ENCODE peak calls at places on chromosome 6, in nine cellular contexts. T is BE2C, C is pancreas, Z is astrocyte, X is GM23338, Y is progenitor cell of endocrine pancreas, M is fibroblast of the aortic adventitia, G is adrenal gland, V is AG09319. E is an unnamed sample.

GRCh38 chr6:122014961-122015360 is 384.5 kb upstream of the HSF2 start:
- DNase-seq in T (no peak), C (no peak), Z (peak), X (no peak), Y (no peak), M (peak), G (no peak), V (no peak), E (no peak)

GRCh38 chr6:155272353-155273222 is 8.8 kb downstream of the CLDN20 start:
- DNase-seq in T (no peak), C (no peak), Z (peak), X (no peak), Y (no peak), M (peak), G (no peak), V (peak), E (no peak)

GRCh38 chr6:149961728-149962425 is 1.9 kb upstream of the ULBP1 start:
- DNase-seq in T (peak), C (no peak), Z (no peak), X (peak), Y (no peak), M (no peak), G (no peak), V (no peak), E (no peak)

GRCh38 chr6:158595223-158595622 is 35.3 kb downstream of the TMEM181 start:
- DNase-seq in T (no peak), C (no peak), Z (no peak), X (no peak), Y (no peak), M (no peak), G (no peak), V (no peak), E (no peak)

GRCh38 chr6:20313960-20314530 is 87.6 kb upstream of the E2F3 start:
- DNase-seq in T (no peak), C (no peak), Z (no peak), X (no peak), Y (no peak), M (no peak), G (no peak), V (no peak), E (no peak)

GRCh38 chr6:158825951-158826306 is 6.8 kb upstream of the EZR start:
- DNase-seq in T (no peak), C (peak), Z (no peak), X (no peak), Y (no peak), M (peak), G (no peak), V (no peak), E (no peak)

GRCh38 chr6:98601697-98602096 is 232.7 kb upstream of the POU3F2 start:
- DNase-seq in T (no peak), C (no peak), Z (no peak), X (no peak), Y (no peak), M (no peak), G (no peak), V (no peak), E (no peak)

GRCh38 chr6:23445157-23445710 is 680.8 kb upstream of the NRSN1 start:
- DNase-seq in T (no peak), C (no peak), Z (peak), X (no peak), Y (no peak), M (peak), G (no peak), V (peak), E (no peak)

GRCh38 chr6:37182736-37183590 is 13.0 kb downstream of the PIM1 start:
- DNase-seq in T (no peak), C (no peak), Z (no peak), X (no peak), Y (no peak), M (no peak), G (no peak), V (no peak), E (no peak)

GRCh38 chr6:6742535-6742934 is 154.0 kb downstream of the LY86 start:
- DNase-seq in T (no peak), C (no peak), Z (no peak), X (no peak), Y (no peak), M (no peak), G (no peak), V (no peak), E (no peak)

DNA sequence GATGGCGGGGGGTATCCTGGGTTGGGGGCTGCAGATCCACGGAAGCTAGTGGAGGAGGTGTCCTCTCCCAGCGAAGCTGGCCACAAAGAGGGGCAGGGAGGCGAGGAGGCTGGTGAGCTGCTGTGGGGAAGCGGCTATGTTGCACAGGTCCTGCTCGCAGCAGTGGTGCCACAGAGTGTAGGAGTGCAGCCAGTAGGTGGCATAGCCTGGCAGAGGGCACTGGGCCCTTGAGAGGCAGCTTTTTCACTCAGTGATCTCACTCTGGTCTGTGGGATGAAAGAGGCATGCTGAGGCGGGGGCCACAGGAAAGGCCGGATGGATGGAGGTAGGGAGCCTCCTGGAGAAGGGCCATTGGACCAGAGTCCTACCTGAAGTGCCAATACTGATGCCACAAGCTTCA is 2.9 kb upstream of the LY6G6D start:
- DNase-seq in T (no peak), C (no peak), Z (no peak), X (no peak), Y (no peak), M (no peak), G (no peak), V (no peak), E (no peak)
- TF ChIP-seq CTCF in T (no peak), C (no peak), Z (no peak), X (no peak), Y (no peak), M (no peak), G (no peak), V (no peak), E (no peak)

GRCh38 chr6:128513878-128514277 is 6.5 kb downstream of the PTPRK start:
- DNase-seq in T (no peak), C (peak), Z (no peak), X (no peak), Y (no peak), M (no peak), G (no peak), V (no peak), E (no peak)

GRCh38 chr6:128515550-128516513 is 4.6 kb downstream of the PTPRK start:
- DNase-seq in T (no peak), C (no peak), Z (peak), X (no peak), Y (no peak), M (peak), G (no peak), V (no peak), E (no peak)

GRCh38 chr6:128517124-128517523 is 3.3 kb downstream of the PTPRK start:
- DNase-seq in T (no peak), C (no peak), Z (no peak), X (no peak), Y (no peak), M (no peak), G (no peak), V (no peak), E (no peak)

GRCh38 chr6:128518531-128519131 is 1.8 kb downstream of the PTPRK start:
- DNase-seq in T (no peak), C (no peak), Z (no peak), X (no peak), Y (no peak), M (no peak), G (no peak), V (no peak), E (no peak)

DNA sequence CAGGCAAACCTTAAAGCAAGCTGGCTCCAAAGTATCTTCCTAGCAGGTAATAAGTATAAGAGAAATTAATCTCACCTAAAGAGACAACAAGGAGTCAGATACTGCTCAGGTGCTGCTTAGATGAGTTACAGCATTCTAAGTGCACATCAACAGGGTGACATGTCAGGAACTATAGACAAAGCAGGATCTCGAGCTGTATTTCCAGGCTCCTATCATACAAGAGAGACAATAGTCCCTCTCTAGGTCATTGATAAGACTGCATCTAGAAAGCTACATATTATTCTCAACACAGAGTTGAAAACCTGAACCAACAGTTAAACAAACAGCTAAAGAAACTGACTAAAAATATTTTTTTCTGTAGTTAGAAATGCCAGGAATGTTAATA is 3.9 kb downstream of the PTPRK start:
- DNase-seq in T (peak), C (no peak), Z (no peak), X (peak), Y (no peak), M (no peak), G (no peak), V (no peak), E (no peak)
- TF ChIP-seq CTCF in T (peak), C (no peak), Z (peak), X (peak), Y (peak), M (peak), G (no peak), V (peak), E (peak)

GRCh38 chr6:75363304-75363703 is 78.7 kb upstream of the TMEM30A start:
- DNase-seq in T (no peak), C (no peak), Z (no peak), X (no peak), Y (no peak), M (no peak), G (no peak), V (no peak), E (no peak)

GRCh38 chr6:75368864-75369402 is 84.3 kb upstream of the TMEM30A start:
- DNase-seq in T (no peak), C (no peak), Z (no peak), X (no peak), Y (no peak), M (peak), G (no peak), V (no peak), E (no peak)

GRCh38 chr6:75372884-75373283 is 88.3 kb upstream of the TMEM30A start:
- DNase-seq in T (no peak), C (no peak), Z (no peak), X (no peak), Y (no peak), M (no peak), G (no peak), V (no peak), E (no peak)

GRCh38 chr6:75368151-75368779 is 83.7 kb upstream of the TMEM30A start:
- DNase-seq in T (peak), C (no peak), Z (no peak), X (peak), Y (peak), M (peak), G (no peak), V (no peak), E (peak)
- TF ChIP-seq CTCF in T (peak), C (no peak), Z (peak), X (peak), Y (peak), M (peak), G (peak), V (no peak), E (no peak)

GRCh38 chr6:153553627-153554026 is 422.5 kb upstream of the RGS17 start:
- DNase-seq in T (peak), C (no peak), Z (no peak), X (peak), Y (no peak), M (peak), G (no peak), V (no peak), E (no peak)
- TF ChIP-seq CTCF in T (peak), C (no peak), Z (no peak), X (peak), Y (peak), M (no peak), G (no peak), V (no peak), E (no peak)

DNA sequence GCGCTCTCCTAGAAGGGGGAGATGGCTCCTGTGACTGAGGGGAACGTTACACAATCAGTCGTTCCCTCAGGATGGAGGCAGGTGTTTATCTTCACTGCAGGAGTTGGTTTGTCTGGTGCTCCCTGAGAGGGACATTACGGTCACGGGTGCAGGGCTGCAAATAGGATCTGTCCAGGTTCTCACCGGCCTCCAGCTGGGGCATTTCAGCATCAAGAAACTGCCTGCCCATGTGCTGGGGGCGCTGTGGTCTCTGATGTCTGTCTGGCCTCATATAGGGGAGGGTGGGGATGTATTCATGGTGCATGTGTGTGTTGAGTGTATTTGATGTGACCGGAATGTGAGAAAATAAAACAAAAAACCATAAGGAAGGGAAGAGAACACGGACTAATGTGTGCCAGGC is 77.1 kb downstream of the TBC1D7 start:
- DNase-seq in T (no peak), C (no peak), Z (no peak), X (no peak), Y (no peak), M (no peak), G (no peak), V (no peak), E (no peak)
- TF ChIP-seq CTCF in T (no peak), C (no peak), Z (no peak), X (no peak), Y (no peak), M (no peak), G (no peak), V (no peak), E (no peak)

GRCh38 chr6:15245361-15246216 is at the start of gene JARID2:
- DNase-seq in T (peak), C (peak), Z (peak), X (peak), Y (peak), M (peak), G (peak), V (peak), E (peak)
- TF ChIP-seq CTCF in T (no peak), C (no peak), Z (no peak), X (no peak), Y (no peak), M (no peak), G (peak), V (no peak), E (no peak)

GRCh38 chr6:96520851-96521115 is 823 bp upstream of the UFL1 start:
- DNase-seq in T (no peak), C (no peak), Z (no peak), X (no peak), Y (no peak), M (no peak), G (no peak), V (no peak), E (no peak)

GRCh38 chr6:96521267-96521624 is 360 bp upstream of the UFL1 start:
- DNase-seq in T (no peak), C (no peak), Z (no peak), X (no peak), Y (no peak), M (no peak), G (no peak), V (no peak), E (no peak)

GRCh38 chr6:96522469-96523009 is 933 bp downstream of the UFL1 start:
- DNase-seq in T (no peak), C (no peak), Z (peak), X (no peak), Y (no peak), M (peak), G (no peak), V (no peak), E (no peak)

GRCh38 chr6:96520039-96520850 is 1.4 kb upstream of the UFL1 start:
- DNase-seq in T (no peak), C (peak), Z (peak), X (peak), Y (no peak), M (peak), G (no peak), V (no peak), E (peak)

DNA sequence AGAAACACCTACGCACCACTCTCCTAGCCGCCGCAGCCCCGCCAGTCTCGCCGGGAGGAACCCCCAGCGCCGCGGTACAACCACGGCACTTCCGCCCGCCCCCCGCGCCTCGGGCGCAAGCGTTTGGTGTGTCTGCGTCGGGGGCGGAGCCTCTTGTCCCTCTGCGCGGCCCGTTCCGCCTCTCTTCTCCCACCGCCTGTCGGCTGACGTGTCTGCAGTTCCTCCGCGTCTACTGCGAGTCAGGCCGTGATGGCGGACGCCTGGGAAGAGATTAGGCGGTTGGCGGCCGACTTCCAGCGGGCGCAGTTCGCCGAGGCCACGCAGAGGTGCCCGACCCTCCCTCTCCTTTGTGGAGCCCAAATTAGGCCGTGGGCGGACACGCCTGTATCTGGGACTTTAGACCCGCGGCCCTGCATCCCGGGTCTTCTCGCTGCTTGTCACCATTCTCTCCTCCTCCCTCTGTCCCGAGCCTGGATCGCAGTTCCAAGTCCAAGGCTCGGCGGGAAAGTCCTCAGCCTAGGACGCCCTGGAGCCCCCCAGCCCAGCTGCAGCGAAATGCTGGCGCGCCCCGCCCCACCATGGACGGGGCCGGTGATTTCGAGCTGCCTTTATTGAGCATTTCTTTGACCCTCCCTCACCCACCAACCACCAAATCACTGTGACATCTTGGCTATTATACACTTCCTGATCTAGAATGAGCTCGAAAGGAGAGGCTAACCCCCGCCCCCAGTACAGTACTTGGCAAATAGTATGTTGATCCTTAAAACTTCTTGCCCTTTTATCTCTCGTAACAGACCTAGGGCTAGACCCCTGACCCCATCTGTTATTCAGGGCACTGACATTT is at the start of gene UFL1:
- DNase-seq in T (peak), C (peak), Z (peak), X (peak), Y (peak), M (peak), G (peak), V (peak), E (peak)
- TF ChIP-seq CTCF in T (no peak), C (no peak), Z (no peak), X (no peak), Y (no peak), M (peak), G (peak), V (no peak), E (no peak)

DNA sequence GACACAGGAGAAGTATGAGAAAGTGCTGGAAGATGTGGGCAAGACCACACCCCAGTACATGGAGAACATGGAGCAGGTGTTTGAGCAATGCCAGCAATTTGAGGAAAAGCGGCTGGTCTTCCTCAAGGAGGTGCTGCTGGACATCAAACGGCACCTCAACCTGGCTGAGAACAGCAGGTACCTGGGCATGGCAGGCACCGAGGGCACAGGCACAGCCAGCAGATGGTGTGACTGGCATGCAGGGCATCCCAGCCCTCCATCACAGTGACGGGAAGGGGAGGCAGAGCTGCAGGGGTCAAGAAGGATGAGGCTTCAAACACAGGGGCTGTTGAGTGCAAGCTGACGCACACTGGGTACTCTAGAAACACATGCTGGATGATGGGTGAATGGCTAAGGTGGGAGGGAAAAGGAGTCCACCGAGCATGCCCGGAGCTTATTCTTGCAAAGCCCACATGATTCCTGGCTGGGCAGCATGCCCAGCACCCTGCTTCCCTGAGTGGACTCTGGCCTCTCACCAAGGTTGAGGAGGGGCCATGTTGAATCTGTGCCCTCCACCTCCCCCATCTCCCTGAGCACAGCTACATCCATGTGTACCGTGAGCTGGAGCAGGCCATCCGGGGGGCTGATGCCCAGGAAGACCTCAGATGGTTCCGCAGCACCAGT is 26.3 kb downstream of the SPDEF start:
- DNase-seq in T (no peak), C (peak), Z (no peak), X (no peak), Y (no peak), M (no peak), G (no peak), V (no peak), E (no peak)
- TF ChIP-seq CTCF in T (no peak), C (no peak), Z (no peak), X (no peak), Y (no peak), M (no peak), G (no peak), V (no peak), E (no peak)

E was measured in mesothelial cell of epicardium.